ENCODE peak calls at places on chromosomes 16 and 17, in seven cellular contexts. One of them, this sample, is unnamed.

GRCh38 chr17:44794699-44795413 is 35.2 kb downstream of the GJC1 start:
- DNase-seq in A549: peak; percentile 56
- DNase-seq in nephron progenitor cell: no peak
- DNase-seq in CD8-positive, alpha-beta T cell: no peak
- DNase-seq in uterus: no peak
- DNase-seq in Caco-2: no peak
- DNase-seq in cardiac muscle cell: no peak
- DNase-seq in this sample: peak; percentile 76

GRCh38 chr16:47285001-47285400 is 141.3 kb upstream of the NETO2 start:
- DNase-seq in A549: no peak
- DNase-seq in nephron progenitor cell: no peak
- DNase-seq in CD8-positive, alpha-beta T cell: no peak
- DNase-seq in uterus: no peak
- DNase-seq in Caco-2: no peak
- DNase-seq in cardiac muscle cell: no peak
- DNase-seq in this sample: no peak

GRCh38 chr17:67532326-67532871 is 155.3 kb downstream of the PITPNC1 start:
- DNase-seq in A549: no peak
- DNase-seq in nephron progenitor cell: no peak
- DNase-seq in CD8-positive, alpha-beta T cell: no peak
- DNase-seq in uterus: no peak
- DNase-seq in Caco-2: no peak
- DNase-seq in cardiac muscle cell: no peak
- DNase-seq in this sample: no peak

GRCh38 chr16:71467810-71468209 is 5.8 kb upstream of the ZNF23 start:
- DNase-seq in A549: no peak
- DNase-seq in nephron progenitor cell: peak; percentile 83
- DNase-seq in CD8-positive, alpha-beta T cell: peak; percentile 18
- DNase-seq in uterus: no peak
- DNase-seq in Caco-2: peak; percentile 50
- DNase-seq in cardiac muscle cell: peak; percentile 81
- DNase-seq in this sample: no peak

GRCh38 chr17:235831-236640 is 54.6 kb upstream of the DOC2B start:
- DNase-seq in A549: no peak
- DNase-seq in nephron progenitor cell: no peak
- DNase-seq in CD8-positive, alpha-beta T cell: no peak
- DNase-seq in uterus: no peak
- DNase-seq in Caco-2: peak; percentile 24
- DNase-seq in cardiac muscle cell: no peak
- DNase-seq in this sample: peak; percentile 20

GRCh38 chr17:66959641-66960375 is 4.7 kb upstream of the CACNG4 start:
- DNase-seq in A549: no peak
- DNase-seq in nephron progenitor cell: no peak
- DNase-seq in CD8-positive, alpha-beta T cell: no peak
- DNase-seq in uterus: no peak
- DNase-seq in Caco-2: no peak
- DNase-seq in cardiac muscle cell: no peak
- DNase-seq in this sample: no peak

GRCh38 chr17:1709971-1710806 is at the start of gene TLCD2:
- DNase-seq in A549: peak; percentile 92
- DNase-seq in nephron progenitor cell: peak; percentile 77
- DNase-seq in CD8-positive, alpha-beta T cell: no peak
- DNase-seq in uterus: peak; percentile 70
- DNase-seq in Caco-2: peak; percentile 94
- DNase-seq in cardiac muscle cell: peak; percentile 77
- DNase-seq in this sample: no peak

GRCh38 chr16:87626905-87627304 is 24.6 kb downstream of the JPH3 start:
- DNase-seq in A549: no peak
- DNase-seq in nephron progenitor cell: no peak
- DNase-seq in CD8-positive, alpha-beta T cell: no peak
- DNase-seq in uterus: no peak
- DNase-seq in Caco-2: no peak
- DNase-seq in cardiac muscle cell: no peak
- DNase-seq in this sample: no peak

GRCh38 chr16:88790312-88791150 is 5.5 kb upstream of the PIEZO1 start:
- DNase-seq in A549: no peak
- DNase-seq in nephron progenitor cell: peak; percentile 34
- DNase-seq in CD8-positive, alpha-beta T cell: no peak
- DNase-seq in uterus: no peak
- DNase-seq in Caco-2: no peak
- DNase-seq in cardiac muscle cell: no peak
- DNase-seq in this sample: no peak

GRCh38 chr17:4054446-4054845 is 88.4 kb downstream of the ZZEF1 start:
- DNase-seq in A549: no peak
- DNase-seq in nephron progenitor cell: no peak
- DNase-seq in CD8-positive, alpha-beta T cell: no peak
- DNase-seq in uterus: no peak
- DNase-seq in Caco-2: no peak
- DNase-seq in cardiac muscle cell: no peak
- DNase-seq in this sample: no peak

GRCh38 chr16:3643095-3643730 is 11.3 kb upstream of the DNASE1 start:
- DNase-seq in A549: no peak
- DNase-seq in nephron progenitor cell: no peak
- DNase-seq in CD8-positive, alpha-beta T cell: no peak
- DNase-seq in uterus: no peak
- DNase-seq in Caco-2: no peak
- DNase-seq in cardiac muscle cell: no peak
- DNase-seq in this sample: no peak

GRCh38 chr16:10949424-10949970 is 5.1 kb downstream of the CLEC16A start:
- DNase-seq in A549: no peak
- DNase-seq in nephron progenitor cell: peak; percentile 21
- DNase-seq in CD8-positive, alpha-beta T cell: no peak
- DNase-seq in uterus: no peak
- DNase-seq in Caco-2: no peak
- DNase-seq in cardiac muscle cell: no peak
- DNase-seq in this sample: peak; percentile 84

GRCh38 chr17:10059684-10060211 is 138.7 kb downstream of the GAS7 start:
- DNase-seq in A549: no peak
- DNase-seq in nephron progenitor cell: no peak
- DNase-seq in CD8-positive, alpha-beta T cell: no peak
- DNase-seq in uterus: peak; percentile 48
- DNase-seq in Caco-2: no peak
- DNase-seq in cardiac muscle cell: no peak
- DNase-seq in this sample: peak; percentile 69

GRCh38 chr16:50568187-50568830 is 20.1 kb downstream of the NKD1 start:
- DNase-seq in A549: no peak
- DNase-seq in nephron progenitor cell: peak; percentile 57
- DNase-seq in CD8-positive, alpha-beta T cell: no peak
- DNase-seq in uterus: peak; percentile 49
- DNase-seq in Caco-2: no peak
- DNase-seq in cardiac muscle cell: no peak
- DNase-seq in this sample: no peak

GRCh38 chr17:44909681-44910144 is 5.6 kb downstream of the GFAP start:
- DNase-seq in A549: no peak
- DNase-seq in nephron progenitor cell: no peak
- DNase-seq in CD8-positive, alpha-beta T cell: no peak
- DNase-seq in uterus: peak; percentile 8
- DNase-seq in Caco-2: no peak
- DNase-seq in cardiac muscle cell: no peak
- DNase-seq in this sample: no peak

GRCh38 chr17:67608691-67609090 is 109.0 kb upstream of the NOL11 start:
- DNase-seq in A549: no peak
- DNase-seq in nephron progenitor cell: no peak
- DNase-seq in CD8-positive, alpha-beta T cell: no peak
- DNase-seq in uterus: no peak
- DNase-seq in Caco-2: no peak
- DNase-seq in cardiac muscle cell: no peak
- DNase-seq in this sample: no peak

GRCh38 chr17:59620064-59620359 is 317 bp downstream of the CLTC start:
- DNase-seq in A549: no peak
- DNase-seq in nephron progenitor cell: no peak
- DNase-seq in CD8-positive, alpha-beta T cell: no peak
- DNase-seq in uterus: no peak
- DNase-seq in Caco-2: no peak
- DNase-seq in cardiac muscle cell: no peak
- DNase-seq in this sample: no peak

GRCh38 chr16:6446370-6446769 is 886.3 kb upstream of the RBFOX1 start:
- DNase-seq in A549: no peak
- DNase-seq in nephron progenitor cell: no peak
- DNase-seq in CD8-positive, alpha-beta T cell: no peak
- DNase-seq in uterus: no peak
- DNase-seq in Caco-2: no peak
- DNase-seq in cardiac muscle cell: no peak
- DNase-seq in this sample: no peak

GRCh38 chr17:69179227-69179952 is 37.7 kb upstream of the ABCA6 start:
- DNase-seq in A549: no peak
- DNase-seq in nephron progenitor cell: no peak
- DNase-seq in CD8-positive, alpha-beta T cell: no peak
- DNase-seq in uterus: no peak
- DNase-seq in Caco-2: no peak
- DNase-seq in cardiac muscle cell: no peak
- DNase-seq in this sample: no peak

GRCh38 chr17:38418693-38419507 is 9.4 kb upstream of the ARHGAP23 start:
- DNase-seq in A549: no peak
- DNase-seq in nephron progenitor cell: peak; percentile 61
- DNase-seq in CD8-positive, alpha-beta T cell: no peak
- DNase-seq in uterus: no peak
- DNase-seq in Caco-2: no peak
- DNase-seq in cardiac muscle cell: peak; percentile 45
- DNase-seq in this sample: no peak

GRCh38 chr17:38418069-38418692 is 10.1 kb upstream of the ARHGAP23 start:
- DNase-seq in A549: no peak
- DNase-seq in nephron progenitor cell: no peak
- DNase-seq in CD8-positive, alpha-beta T cell: no peak
- DNase-seq in uterus: no peak
- DNase-seq in Caco-2: no peak
- DNase-seq in cardiac muscle cell: no peak
- DNase-seq in this sample: no peak

GRCh38 chr17:38416840-38417209 is 11.4 kb upstream of the ARHGAP23 start:
- DNase-seq in A549: no peak
- DNase-seq in nephron progenitor cell: no peak
- DNase-seq in CD8-positive, alpha-beta T cell: no peak
- DNase-seq in uterus: no peak
- DNase-seq in Caco-2: no peak
- DNase-seq in cardiac muscle cell: no peak
- DNase-seq in this sample: no peak

GRCh38 chr17:38415250-38416194 is 12.7 kb upstream of the ARHGAP23 start:
- DNase-seq in A549: no peak
- DNase-seq in nephron progenitor cell: no peak
- DNase-seq in CD8-positive, alpha-beta T cell: no peak
- DNase-seq in uterus: no peak
- DNase-seq in Caco-2: peak; percentile 89
- DNase-seq in cardiac muscle cell: no peak
- DNase-seq in this sample: no peak

DNA sequence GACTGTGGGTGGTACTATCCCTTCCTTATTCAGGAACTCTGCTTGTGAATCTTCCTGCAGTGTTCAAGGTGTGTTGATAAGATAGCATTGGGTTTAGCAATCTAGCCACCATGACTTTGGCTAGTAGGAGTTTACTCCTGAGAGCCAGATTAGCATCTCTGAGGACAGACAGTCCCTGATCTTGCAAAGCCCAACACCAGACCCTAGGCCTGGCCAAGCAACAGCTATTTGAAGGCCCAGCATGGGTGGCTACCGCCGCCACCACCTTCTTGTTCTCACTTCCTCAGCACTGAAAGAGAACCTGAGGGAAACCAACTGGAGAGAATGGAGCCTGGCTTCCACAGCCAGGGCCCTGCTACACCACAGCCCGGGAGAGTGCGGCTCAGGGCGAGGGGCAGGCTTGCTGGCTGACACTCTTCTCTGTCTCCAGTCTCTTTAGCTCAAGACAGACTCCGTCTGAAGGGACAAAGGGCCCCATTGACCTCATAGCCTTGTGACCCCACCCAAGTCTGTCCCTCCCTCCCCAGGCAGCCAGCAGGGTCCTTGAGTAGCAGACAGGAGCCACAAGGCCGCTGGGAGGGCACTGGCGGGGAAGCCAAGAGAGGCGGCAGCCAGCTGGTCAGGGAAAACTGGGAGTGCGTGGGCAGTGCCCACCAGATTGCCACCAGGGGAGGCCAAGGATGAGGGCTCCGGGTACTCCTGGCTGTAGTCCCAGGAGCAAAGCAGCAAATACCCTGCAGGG is 10.9 kb upstream of the ARHGAP23 start:
- DNase-seq in A549: no peak
- DNase-seq in nephron progenitor cell: no peak
- DNase-seq in CD8-positive, alpha-beta T cell: no peak
- DNase-seq in uterus: no peak
- DNase-seq in Caco-2: no peak
- DNase-seq in cardiac muscle cell: no peak
- DNase-seq in this sample: no peak
- TF ChIP-seq CTCF in A549: no peak
- TF ChIP-seq CTCF in nephron progenitor cell: no peak
- TF ChIP-seq CTCF in CD8-positive, alpha-beta T cell: no peak
- TF ChIP-seq CTCF in uterus: no peak
- TF ChIP-seq CTCF in Caco-2: no peak
- TF ChIP-seq CTCF in cardiac muscle cell: no peak
- TF ChIP-seq CTCF in this sample: no peak

GRCh38 chr17:39028690-39029089 is 61.5 kb upstream of the FBXO47 start:
- DNase-seq in A549: no peak
- DNase-seq in nephron progenitor cell: no peak
- DNase-seq in CD8-positive, alpha-beta T cell: no peak
- DNase-seq in uterus: no peak
- DNase-seq in Caco-2: no peak
- DNase-seq in cardiac muscle cell: no peak
- DNase-seq in this sample: no peak
- TF ChIP-seq CTCF in A549: no peak
- TF ChIP-seq CTCF in nephron progenitor cell: no peak
- TF ChIP-seq CTCF in CD8-positive, alpha-beta T cell: no peak
- TF ChIP-seq CTCF in uterus: no peak
- TF ChIP-seq CTCF in Caco-2: no peak
- TF ChIP-seq CTCF in cardiac muscle cell: no peak
- TF ChIP-seq CTCF in this sample: no peak

GRCh38 chr16:64085291-64085690 is 1036.6 kb downstream of the CDH11 start:
- DNase-seq in A549: no peak
- DNase-seq in nephron progenitor cell: no peak
- DNase-seq in CD8-positive, alpha-beta T cell: no peak
- DNase-seq in uterus: no peak
- DNase-seq in Caco-2: no peak
- DNase-seq in cardiac muscle cell: no peak
- DNase-seq in this sample: no peak

GRCh38 chr16:64088838-64089237 is 1033.0 kb downstream of the CDH11 start:
- DNase-seq in A549: no peak
- DNase-seq in nephron progenitor cell: no peak
- DNase-seq in CD8-positive, alpha-beta T cell: no peak
- DNase-seq in uterus: no peak
- DNase-seq in Caco-2: no peak
- DNase-seq in cardiac muscle cell: no peak
- DNase-seq in this sample: no peak

GRCh38 chr16:64090327-64090726 is 1031.5 kb downstream of the CDH11 start:
- DNase-seq in A549: no peak
- DNase-seq in nephron progenitor cell: no peak
- DNase-seq in CD8-positive, alpha-beta T cell: no peak
- DNase-seq in uterus: no peak
- DNase-seq in Caco-2: no peak
- DNase-seq in cardiac muscle cell: no peak
- DNase-seq in this sample: no peak

GRCh38 chr16:64092284-64092683 is 1029.6 kb downstream of the CDH11 start:
- DNase-seq in A549: no peak
- DNase-seq in nephron progenitor cell: no peak
- DNase-seq in CD8-positive, alpha-beta T cell: no peak
- DNase-seq in uterus: no peak
- DNase-seq in Caco-2: no peak
- DNase-seq in cardiac muscle cell: no peak
- DNase-seq in this sample: no peak

GRCh38 chr16:64089697-64090096 is 1032.2 kb downstream of the CDH11 start:
- DNase-seq in A549: no peak
- DNase-seq in nephron progenitor cell: peak; percentile 9
- DNase-seq in CD8-positive, alpha-beta T cell: no peak
- DNase-seq in uterus: no peak
- DNase-seq in Caco-2: no peak
- DNase-seq in cardiac muscle cell: peak; percentile 60
- DNase-seq in this sample: no peak
- TF ChIP-seq CTCF in A549: peak; percentile 16
- TF ChIP-seq CTCF in nephron progenitor cell: peak; percentile 50
- TF ChIP-seq CTCF in CD8-positive, alpha-beta T cell: no peak
- TF ChIP-seq CTCF in uterus: peak; percentile 19
- TF ChIP-seq CTCF in Caco-2: peak; percentile 52
- TF ChIP-seq CTCF in cardiac muscle cell: peak; percentile 60
- TF ChIP-seq CTCF in this sample: no peak

GRCh38 chr17:77420476-77420803 is 279.7 kb downstream of the SEC14L1 start:
- DNase-seq in A549: no peak
- DNase-seq in nephron progenitor cell: no peak
- DNase-seq in CD8-positive, alpha-beta T cell: no peak
- DNase-seq in uterus: no peak
- DNase-seq in Caco-2: no peak
- DNase-seq in cardiac muscle cell: no peak
- DNase-seq in this sample: no peak
- TF ChIP-seq CTCF in A549: no peak
- TF ChIP-seq CTCF in nephron progenitor cell: no peak
- TF ChIP-seq CTCF in CD8-positive, alpha-beta T cell: no peak
- TF ChIP-seq CTCF in uterus: no peak
- TF ChIP-seq CTCF in Caco-2: no peak
- TF ChIP-seq CTCF in cardiac muscle cell: peak; percentile 7
- TF ChIP-seq CTCF in this sample: no peak

This sample was measured in CD14-positive monocyte.